ENCODE peak calls at places on chromosomes 1 and 21, in nine cellular contexts. R, J, B, A, T, F, D, H and X are unnamed samples.

GRCh38 chr21:15243356-15243755 is 178.6 kb upstream of the NRIP1 start:
- DNase-seq in A (no peak), R (no peak), H (no peak), D (no peak), T (no peak), B (no peak), F (no peak), J (no peak), X (no peak)

GRCh38 chr1:107648071-107648470 is 316.9 kb downstream of the VAV3 start:
- DNase-seq in F (peak; percentile 8), H (no peak), B (no peak), A (no peak), R (no peak), J (no peak), D (no peak), T (no peak), X (no peak)

GRCh38 chr1:233664254-233664653 is 50.3 kb downstream of the KCNK1 start:
- DNase-seq in B (no peak), H (no peak), R (no peak), A (no peak), J (no peak), D (no peak), F (no peak), T (peak; percentile 72), X (no peak)

GRCh38 chr1:84853743-84854721 is 39.0 kb downstream of the LPAR3 start:
- DNase-seq in F (peak; percentile 75), T (no peak), D (peak; percentile 61), B (no peak), R (no peak), H (peak; percentile 51), J (no peak), A (no peak), X (no peak)

GRCh38 chr1:209613351-209614150 is 30.0 kb downstream of the CAMK1G start:
- DNase-seq in A (no peak), J (no peak), T (no peak), H (no peak), F (no peak), R (no peak), B (no peak), D (no peak), X (no peak)

GRCh38 chr1:152884966-152885624 is 7.0 kb downstream of the SMCP start:
- DNase-seq in H (peak; percentile 48), A (no peak), D (no peak), T (no peak), B (no peak), R (no peak), J (no peak), F (no peak), X (no peak)

GRCh38 chr1:19073311-19074186 is 117.1 kb upstream of the IFFO2 start:
- DNase-seq in T (peak; percentile 28), F (no peak), B (peak; percentile 41), R (no peak), H (no peak), J (peak; percentile 48), A (no peak), D (no peak), X (no peak)

GRCh38 chr1:152743371-152744145 is 14.3 kb upstream of the KPRP start:
- DNase-seq in D (no peak), J (no peak), T (no peak), B (no peak), R (no peak), H (no peak), A (no peak), F (no peak), X (no peak)

GRCh38 chr1:56446531-56447098 is 132.7 kb downstream of the PLPP3 start:
- DNase-seq in D (no peak), R (no peak), F (peak; percentile 43), T (no peak), J (no peak), A (peak; percentile 63), B (peak; percentile 39), H (no peak), X (no peak)

GRCh38 chr1:226132731-226133503 is 53.6 kb downstream of the ACBD3 start:
- DNase-seq in J (no peak), F (no peak), D (no peak), H (no peak), B (no peak), A (peak; percentile 7), R (no peak), T (no peak), X (no peak)

GRCh38 chr1:215672482-215672881 is 105.4 kb downstream of the KCTD3 start:
- DNase-seq in D (no peak), F (no peak), J (no peak), A (no peak), T (no peak), R (no peak), H (no peak), B (no peak), X (no peak)

GRCh38 chr21:38525454-38525853 is 27.2 kb upstream of the ERG start:
- DNase-seq in R (no peak), J (no peak), F (no peak), D (no peak), B (no peak), A (no peak), T (no peak), H (no peak), X (no peak)

GRCh38 chr1:60898987-60899386 is 183.4 kb upstream of the NFIA start:
- DNase-seq in B (no peak), H (no peak), J (no peak), F (no peak), R (no peak), A (no peak), T (no peak), D (no peak), X (no peak)

GRCh38 chr21:45336870-45337269 is 49.2 kb upstream of the POFUT2 start:
- DNase-seq in F (peak; percentile 70), D (no peak), H (peak; percentile 41), B (peak; percentile 43), R (no peak), A (no peak), T (no peak), J (peak; percentile 19), X (no peak)

GRCh38 chr1:59443355-59443754 is 146.5 kb downstream of the FGGY start:
- DNase-seq in D (no peak), A (no peak), B (no peak), J (no peak), H (no peak), T (no peak), R (no peak), F (peak; percentile 50), X (no peak)

GRCh38 chr1:229076217-229076616 is 194.7 kb upstream of the RAB4A start:
- DNase-seq in B (no peak), J (no peak), T (no peak), H (no peak), F (peak; percentile 42), R (no peak), D (no peak), A (no peak), X (no peak)

GRCh38 chr1:21117159-21117953 is 59.3 kb downstream of the EIF4G3 start:
- DNase-seq in F (peak; percentile 63), R (no peak), T (no peak), B (no peak), D (no peak), J (peak; percentile 12), H (peak; percentile 93), A (no peak), X (no peak)

GRCh38 chr1:245687636-245688535 is 533.1 kb downstream of the KIF26B start:
- DNase-seq in J (no peak), F (no peak), T (no peak), A (no peak), R (peak; percentile 22), H (no peak), D (no peak), B (no peak), X (no peak)

GRCh38 chr1:173410794-173411236 is 66.3 kb upstream of the PRDX6 start:
- DNase-seq in J (no peak), T (no peak), H (no peak), F (no peak), B (no peak), R (no peak), D (no peak), A (no peak), X (no peak)

GRCh38 chr1:147717051-147717705 is 43.2 kb downstream of the GJA5 start:
- DNase-seq in T (no peak), F (no peak), D (no peak), R (no peak), J (no peak), H (no peak), A (no peak), B (no peak), X (no peak)

GRCh38 chr1:32201011-32201855 is 838 bp downstream of the CCDC28B start:
- DNase-seq in A (peak; percentile 68), J (peak; percentile 56), R (peak; percentile 65), D (peak; percentile 72), H (no peak), F (peak; percentile 59), T (peak; percentile 76), B (peak; percentile 70), X (peak; percentile 73)

GRCh38 chr1:67749844-67750689 is 65.1 kb downstream of the GADD45A start:
- DNase-seq in H (peak; percentile 91), A (no peak), D (no peak), F (peak; percentile 84), B (no peak), J (no peak), R (no peak), T (no peak), X (no peak)